ENCODE peak calls at places on chromosomes 7 and 10, in seven cellular contexts. R is IMR-90, L is H1, A is H9, Z is mesendoderm, D is mesenchymal stem cell, W is trophoblast cell. Q is an unnamed sample.

GRCh38 chr10:49749144-49749543 is 13.0 kb downstream of the OGDHL start:
- DNase-seq in R (no peak), L (peak), A (no peak), Z (no peak), D (no peak), W (no peak), Q (no peak)

GRCh38 chr10:110358869-110359629 is 54.3 kb upstream of the SMNDC1 start:
- DNase-seq in R (no peak), L (no peak), A (peak), Z (peak), D (no peak), W (peak), Q (no peak)

GRCh38 chr7:96414931-96415292 is 93.0 kb upstream of the SLC25A13 start:
- DNase-seq in R (peak), L (peak), A (peak), Z (peak), D (peak), W (peak), Q (peak)

GRCh38 chr7:124101173-124101768 is 68.4 kb upstream of the TMEM229A start:
- DNase-seq in R (peak), L (no peak), A (no peak), Z (peak), D (peak), W (peak), Q (peak)

GRCh38 chr7:8176370-8177081 is 85.4 kb downstream of the ICA1 start:
- DNase-seq in R (no peak), L (no peak), A (no peak), Z (no peak), D (no peak), W (peak), Q (no peak)

GRCh38 chr10:76899490-76899889 is 738.1 kb downstream of the KCNMA1 start:
- DNase-seq in R (peak), L (no peak), A (no peak), Z (no peak), D (no peak), W (no peak), Q (no peak)

GRCh38 chr10:43689955-43690771 is 41.5 kb upstream of the ZNF32 start:
- DNase-seq in R (peak), L (peak), A (peak), Z (peak), D (peak), W (peak), Q (peak)

GRCh38 chr10:106111241-106111640 is 1053.3 kb downstream of the SORCS1 start:
- DNase-seq in R (peak), L (no peak), A (no peak), Z (no peak), D (peak), W (peak), Q (no peak)

GRCh38 chr10:45235823-45236222 is 79.6 kb downstream of the OR13A1 start:
- DNase-seq in R (peak), L (no peak), A (no peak), Z (no peak), D (no peak), W (no peak), Q (no peak)

GRCh38 chr7:38374507-38374906 is 101.1 kb upstream of the TARP start:
- DNase-seq in R (peak), L (peak), A (no peak), Z (peak), D (peak), W (peak), Q (no peak)

GRCh38 chr10:88728107-88728763 is 22.2 kb downstream of the LIPK start:
- DNase-seq in R (no peak), L (peak), A (peak), Z (peak), D (no peak), W (peak), Q (peak)

GRCh38 chr7:2471396-2471795 is 4.8 kb downstream of the GRIFIN start:
- DNase-seq in R (peak), L (no peak), A (peak), Z (peak), D (peak), W (no peak), Q (no peak)

GRCh38 chr10:72126184-72126871 is 38.0 kb upstream of the SPOCK2 start:
- DNase-seq in R (peak), L (no peak), A (no peak), Z (peak), D (peak), W (peak), Q (no peak)

GRCh38 chr10:108913300-108913699 is 1010.0 kb downstream of the XPNPEP1 start:
- DNase-seq in R (no peak), L (no peak), A (no peak), Z (peak), D (no peak), W (no peak), Q (no peak)

GRCh38 chr10:16724509-16724908 is 92.7 kb downstream of the RSU1 start:
- DNase-seq in R (no peak), L (no peak), A (no peak), Z (no peak), D (no peak), W (no peak), Q (no peak)

GRCh38 chr7:65475734-65476319 is 102.2 kb downstream of the ZNF92 start:
- DNase-seq in R (no peak), L (no peak), A (no peak), Z (no peak), D (no peak), W (no peak), Q (no peak)

GRCh38 chr7:90961037-90961725 is 303.1 kb upstream of the FZD1 start:
- DNase-seq in R (peak), L (no peak), A (no peak), Z (no peak), D (no peak), W (no peak), Q (no peak)

GRCh38 chr10:5555881-5556280 is 31.1 kb downstream of the CALML3 start:
- DNase-seq in R (no peak), L (no peak), A (no peak), Z (no peak), D (no peak), W (no peak), Q (no peak)

GRCh38 chr7:102424787-102425218 is 8.6 kb upstream of the ORAI2 start:
- DNase-seq in R (no peak), L (no peak), A (no peak), Z (no peak), D (no peak), W (no peak), Q (no peak)

GRCh38 chr10:122435212-122435827 is 19.1 kb upstream of the ARMS2 start:
- DNase-seq in R (peak), L (no peak), A (no peak), Z (peak), D (peak), W (peak), Q (peak)

GRCh38 chr10:32650246-32650655 is 204.3 kb downstream of the CCDC7 start:
- DNase-seq in R (no peak), L (no peak), A (no peak), Z (peak), D (no peak), W (peak), Q (no peak)

GRCh38 chr7:17963281-17963680 is 23.0 kb upstream of the SNX13 start:
- DNase-seq in R (peak), L (no peak), A (no peak), Z (no peak), D (peak), W (peak), Q (no peak)

GRCh38 chr7:36280840-36281812 is 108.5 kb upstream of the ANLN start:
- DNase-seq in R (peak), L (no peak), A (peak), Z (peak), D (peak), W (peak), Q (no peak)

GRCh38 chr10:100827819-100828743 is 82.7 kb downstream of the PAX2 start:
- DNase-seq in R (no peak), L (peak), A (peak), Z (peak), D (peak), W (peak), Q (peak)

GRCh38 chr10:114400091-114400490 is 4.2 kb downstream of the AFAP1L2 start:
- DNase-seq in R (no peak), L (no peak), A (no peak), Z (no peak), D (peak), W (no peak), Q (no peak)

GRCh38 chr10:127977368-127978009 is 70.6 kb downstream of the PTPRE start:
- DNase-seq in R (peak), L (no peak), A (peak), Z (peak), D (peak), W (peak), Q (no peak)

GRCh38 chr7:130941322-130942210 is 207.6 kb upstream of the KLF14 start:
- DNase-seq in R (peak), L (no peak), A (no peak), Z (no peak), D (peak), W (peak), Q (no peak)

GRCh38 chr7:76008156-76008687 is 13.8 kb upstream of the TMEM120A start:
- DNase-seq in R (no peak), L (no peak), A (no peak), Z (no peak), D (no peak), W (peak), Q (no peak)

GRCh38 chr10:29794776-29795635 is 160.2 kb upstream of the SVIL start:
- DNase-seq in R (peak), L (no peak), A (no peak), Z (no peak), D (no peak), W (no peak), Q (no peak)

GRCh38 chr10:79178614-79179403 is 110.0 kb downstream of the ZMIZ1 start:
- DNase-seq in R (peak), L (no peak), A (no peak), Z (peak), D (peak), W (no peak), Q (peak)

GRCh38 chr10:91198781-91199180 is 21.7 kb upstream of the PCGF5 start:
- DNase-seq in R (peak), L (no peak), A (no peak), Z (no peak), D (peak), W (peak), Q (no peak)

GRCh38 chr7:71776726-71777125 is 635.4 kb downstream of the CALN1 start:
- DNase-seq in R (no peak), L (peak), A (no peak), Z (no peak), D (no peak), W (no peak), Q (no peak)

GRCh38 chr10:97888641-97889262 is 39.1 kb downstream of the GOLGA7B start:
- DNase-seq in R (peak), L (no peak), A (peak), Z (peak), D (peak), W (peak), Q (no peak)

GRCh38 chr10:48456361-48456804 is 148.5 kb downstream of the ARHGAP22 start:
- DNase-seq in R (no peak), L (peak), A (peak), Z (no peak), D (peak), W (no peak), Q (no peak)

GRCh38 chr7:6530626-6531491 is 20.4 kb downstream of the GRID2IP start:
- DNase-seq in R (no peak), L (peak), A (peak), Z (peak), D (no peak), W (no peak), Q (no peak)

GRCh38 chr10:631266-631665 is 58.2 kb downstream of the DIP2C start:
- DNase-seq in R (no peak), L (no peak), A (no peak), Z (no peak), D (no peak), W (no peak), Q (no peak)

GRCh38 chr10:636016-636730 is 53.3 kb downstream of the DIP2C start:
- DNase-seq in R (no peak), L (no peak), A (no peak), Z (no peak), D (no peak), W (no peak), Q (no peak)

GRCh38 chr10:634256-634655 is 55.2 kb downstream of the DIP2C start:
- DNase-seq in R (peak), L (no peak), A (no peak), Z (no peak), D (no peak), W (no peak), Q (no peak)

GRCh38 chr10:635088-635861 is 54.2 kb downstream of the DIP2C start:
- DNase-seq in R (no peak), L (no peak), A (no peak), Z (no peak), D (no peak), W (peak), Q (no peak)

DNA sequence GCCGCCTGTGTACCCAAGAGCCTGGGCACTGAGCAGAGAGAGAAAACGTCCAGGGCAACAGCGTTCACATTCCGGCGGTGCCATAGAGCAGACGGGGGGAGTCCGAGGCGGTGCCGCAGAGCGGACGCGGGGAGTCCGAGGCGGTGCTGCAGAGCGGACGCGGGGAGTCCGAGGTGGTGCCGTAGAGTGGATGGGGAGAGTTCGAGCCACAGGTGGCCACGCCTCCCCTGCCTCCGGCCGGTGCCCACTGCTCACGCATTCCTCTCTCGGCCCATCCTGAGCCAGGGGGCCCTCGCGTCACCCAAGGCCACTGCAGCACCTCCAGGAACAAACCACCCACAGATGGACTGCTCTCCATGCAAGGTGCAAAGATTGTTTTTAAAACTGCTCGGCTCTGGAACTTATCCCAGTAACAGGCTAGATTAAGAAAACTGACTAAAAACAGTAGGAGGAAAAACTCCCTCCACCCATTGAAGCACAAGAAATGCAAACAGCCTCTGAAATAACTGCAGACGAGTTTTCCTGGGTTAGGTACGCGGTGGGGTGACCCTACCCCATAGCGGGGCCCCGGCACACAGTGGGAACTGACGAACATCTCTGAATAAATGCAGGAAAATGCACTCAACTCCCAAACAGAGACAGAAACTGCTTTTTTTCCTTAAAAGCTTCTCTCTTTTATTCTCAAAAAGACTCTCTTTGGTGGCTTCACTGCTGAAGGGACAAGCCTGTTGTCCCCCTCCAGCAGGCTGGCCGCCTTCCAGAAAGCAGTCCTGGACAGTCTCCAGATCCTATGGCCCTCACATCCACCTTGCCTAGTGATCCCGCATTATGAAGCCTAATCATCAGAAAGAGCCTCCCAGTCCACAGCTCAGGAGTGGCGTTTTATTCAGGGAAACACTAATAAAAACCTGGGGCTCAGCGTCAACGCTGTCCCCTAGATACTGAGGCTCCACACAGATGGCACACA is 55.9 kb downstream of the DIP2C start:
- DNase-seq in R (no peak), L (no peak), A (no peak), Z (no peak), D (no peak), W (no peak), Q (no peak)
- H2AK5ac ChIP-seq in R (no peak), L (no peak), A (no peak), Z (no peak), D (no peak), W (no peak), Q (no peak)

GRCh38 chr7:135748770-135749169 is at the start of gene FAM180A:
- DNase-seq in R (peak), L (no peak), A (no peak), Z (no peak), D (no peak), W (no peak), Q (no peak)

GRCh38 chr7:135745702-135746312 is 2.8 kb downstream of the FAM180A start:
- DNase-seq in R (peak), L (no peak), A (no peak), Z (no peak), D (peak), W (no peak), Q (no peak)

GRCh38 chr7:135743907-135744789 is 4.5 kb downstream of the FAM180A start:
- DNase-seq in R (peak), L (no peak), A (no peak), Z (no peak), D (no peak), W (no peak), Q (no peak)

GRCh38 chr7:135744938-135745701 is 3.5 kb downstream of the FAM180A start:
- DNase-seq in R (peak), L (no peak), A (no peak), Z (no peak), D (no peak), W (no peak), Q (no peak)

DNA sequence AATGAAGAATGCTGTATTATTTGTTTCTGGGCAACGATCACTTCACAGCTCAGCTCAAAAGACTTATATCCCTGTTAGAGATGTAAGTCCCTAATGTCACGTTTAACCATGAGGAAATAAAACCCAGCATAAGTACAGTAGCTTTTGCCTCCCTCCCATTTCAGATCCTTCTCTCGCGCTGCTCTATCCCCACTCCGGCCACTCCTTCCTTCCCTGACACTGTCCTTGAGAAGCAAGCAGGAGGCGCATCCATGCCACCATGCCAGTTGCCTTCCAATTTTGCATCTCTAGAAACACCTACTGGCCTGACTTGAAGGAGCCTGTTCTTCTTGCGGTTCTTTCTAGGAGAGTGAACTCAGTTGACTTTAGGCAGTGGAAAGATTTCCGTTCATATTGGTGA is 1.2 kb downstream of the FAM180A start:
- DNase-seq in R (no peak), L (no peak), A (no peak), Z (no peak), D (no peak), W (no peak), Q (no peak)
- H2AK5ac ChIP-seq in R (peak), L (no peak), A (no peak), Z (no peak), D (no peak), W (no peak), Q (no peak)

GRCh38 chr7:4023502-4023901 is 658.6 kb upstream of the FOXK1 start:
- DNase-seq in R (no peak), L (no peak), A (no peak), Z (no peak), D (no peak), W (no peak), Q (no peak)

GRCh38 chr7:4021413-4021812 is 660.7 kb upstream of the FOXK1 start:
- DNase-seq in R (no peak), L (no peak), A (no peak), Z (no peak), D (no peak), W (no peak), Q (no peak)

GRCh38 chr7:4025211-4025610 is 656.9 kb upstream of the FOXK1 start:
- DNase-seq in R (no peak), L (no peak), A (no peak), Z (no peak), D (no peak), W (no peak), Q (no peak)

GRCh38 chr7:4025694-4026615 is 656.1 kb upstream of the FOXK1 start:
- DNase-seq in R (no peak), L (no peak), A (no peak), Z (no peak), D (no peak), W (no peak), Q (no peak)

GRCh38 chr7:4024133-4024532 is 658.0 kb upstream of the FOXK1 start:
- DNase-seq in R (no peak), L (no peak), A (no peak), Z (no peak), D (no peak), W (no peak), Q (no peak)
- H2AK5ac ChIP-seq in R (no peak), L (no peak), A (no peak), Z (no peak), D (no peak), W (no peak), Q (no peak)

GRCh38 chr7:74271742-74272141 is 17.5 kb upstream of the CLIP2 start:
- DNase-seq in R (no peak), L (no peak), A (no peak), Z (no peak), D (peak), W (peak), Q (no peak)

GRCh38 chr7:74266191-74266963 is 12.2 kb upstream of the RFC2 start:
- DNase-seq in R (no peak), L (no peak), A (no peak), Z (no peak), D (no peak), W (no peak), Q (no peak)

GRCh38 chr7:74272305-74273038 is 16.7 kb upstream of the CLIP2 start:
- DNase-seq in R (peak), L (no peak), A (peak), Z (peak), D (peak), W (peak), Q (no peak)

GRCh38 chr7:74267756-74268565 is 13.8 kb upstream of the RFC2 start:
- DNase-seq in R (no peak), L (no peak), A (no peak), Z (no peak), D (peak), W (peak), Q (no peak)

GRCh38 chr7:74269757-74270277 is 15.6 kb upstream of the RFC2 start:
- DNase-seq in R (peak), L (peak), A (peak), Z (peak), D (peak), W (peak), Q (peak)
- H2AK5ac ChIP-seq in R (no peak), L (no peak), A (no peak), Z (no peak), D (no peak), W (no peak), Q (no peak)

DNA sequence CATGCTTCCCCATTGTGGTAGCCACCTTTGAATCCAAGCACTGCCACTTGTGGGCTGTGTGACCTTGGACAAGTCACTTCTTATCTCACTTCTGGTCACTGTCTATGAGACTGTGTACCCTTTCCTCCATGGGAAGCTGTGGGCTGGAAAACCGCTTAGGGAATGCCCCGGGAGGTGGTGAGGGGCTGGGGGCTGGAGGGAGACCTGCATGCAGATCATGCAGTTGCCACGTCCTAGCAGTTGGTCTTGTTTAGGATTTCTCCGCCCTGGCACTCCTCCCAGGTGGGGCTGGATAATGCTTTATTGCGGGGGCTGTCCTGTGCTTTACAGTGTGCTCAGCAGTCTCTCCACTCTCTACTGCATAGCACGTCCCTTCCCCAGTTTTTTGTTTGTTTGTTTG is 62.9 kb upstream of the OPN4 start:
- DNase-seq in R (no peak), L (no peak), A (peak), Z (no peak), D (no peak), W (no peak), Q (no peak)
- H2AK5ac ChIP-seq in R (no peak), L (no peak), A (no peak), Z (no peak), D (no peak), W (no peak), Q (peak)

DNA sequence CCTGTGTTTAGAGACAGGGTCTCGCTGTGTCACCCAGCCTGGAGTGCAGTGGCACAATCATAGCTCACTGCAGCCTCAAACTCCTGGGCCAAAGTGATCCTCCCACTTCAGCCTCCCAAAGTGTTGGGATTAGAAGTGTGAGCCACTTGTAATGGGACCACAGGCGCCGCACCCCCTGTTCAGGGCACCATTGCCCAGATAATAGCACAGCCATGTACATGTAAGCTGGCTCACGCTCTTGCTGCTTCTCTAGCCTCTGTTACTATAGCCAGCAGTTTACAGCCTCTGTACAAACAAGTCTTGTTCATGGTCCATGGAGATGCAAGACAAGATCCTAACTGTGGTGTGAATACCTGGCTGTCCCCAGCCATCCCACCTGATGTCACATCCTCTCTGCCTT is 4.2 kb upstream of the MLXIPL start:
- DNase-seq in R (no peak), L (no peak), A (no peak), Z (no peak), D (no peak), W (no peak), Q (no peak)
- H2AK5ac ChIP-seq in R (no peak), L (no peak), A (no peak), Z (no peak), D (no peak), W (no peak), Q (no peak)